ENCODE peak calls at places on chromosomes 7 and 10, in five cellular contexts. One of them, this sample, is unnamed.

GRCh38 chr10:80497187-80498038 is 40.3 kb upstream of the SH2D4B start:
- DNase-seq in fibroblast of lung: peak
- DNase-seq in AG09319: peak
- DNase-seq in ovary: peak
- DNase-seq in glutamatergic neuron: no peak
- DNase-seq in this sample: no peak

GRCh38 chr7:1220000-1220726 is 12.5 kb upstream of the UNCX start:
- DNase-seq in fibroblast of lung: no peak
- DNase-seq in AG09319: no peak
- DNase-seq in glutamatergic neuron: no peak
- DNase-seq in ovary: no peak
- DNase-seq in this sample: no peak

GRCh38 chr7:41824284-41824683 is 121.4 kb upstream of the INHBA start:
- DNase-seq in ovary: no peak
- DNase-seq in AG09319: no peak
- DNase-seq in glutamatergic neuron: no peak
- DNase-seq in fibroblast of lung: peak
- DNase-seq in this sample: no peak

GRCh38 chr7:50552921-50553320 is 12.3 kb downstream of the DDC start:
- DNase-seq in fibroblast of lung: peak
- DNase-seq in glutamatergic neuron: no peak
- DNase-seq in AG09319: peak
- DNase-seq in ovary: peak
- DNase-seq in this sample: peak

GRCh38 chr7:47484457-47484856 is 97.5 kb downstream of the TNS3 start:
- DNase-seq in AG09319: no peak
- DNase-seq in glutamatergic neuron: no peak
- DNase-seq in fibroblast of lung: no peak
- DNase-seq in ovary: no peak
- DNase-seq in this sample: no peak

GRCh38 chr10:26528715-26529393 is 90.7 kb downstream of the APBB1IP start:
- DNase-seq in AG09319: no peak
- DNase-seq in glutamatergic neuron: no peak
- DNase-seq in ovary: no peak
- DNase-seq in fibroblast of lung: no peak
- DNase-seq in this sample: no peak

GRCh38 chr10:71745659-71746250 is 26.2 kb upstream of the C10orf105 start:
- DNase-seq in AG09319: no peak
- DNase-seq in fibroblast of lung: no peak
- DNase-seq in glutamatergic neuron: no peak
- DNase-seq in ovary: no peak
- DNase-seq in this sample: no peak

GRCh38 chr10:113879691-113880090 is 25.2 kb downstream of the NHLRC2 start:
- DNase-seq in ovary: no peak
- DNase-seq in fibroblast of lung: no peak
- DNase-seq in glutamatergic neuron: no peak
- DNase-seq in AG09319: no peak
- DNase-seq in this sample: no peak

GRCh38 chr10:33116293-33116697 is 158.3 kb upstream of the ITGB1 start:
- DNase-seq in glutamatergic neuron: peak
- DNase-seq in AG09319: no peak
- DNase-seq in fibroblast of lung: peak
- DNase-seq in ovary: peak
- DNase-seq in this sample: peak

GRCh38 chr7:28037220-28038010 is 143.2 kb downstream of the JAZF1 start:
- DNase-seq in glutamatergic neuron: no peak
- DNase-seq in ovary: peak
- DNase-seq in AG09319: peak
- DNase-seq in fibroblast of lung: peak
- DNase-seq in this sample: no peak

GRCh38 chr10:117936136-117936535 is 110.6 kb downstream of the RAB11FIP2 start:
- DNase-seq in ovary: no peak
- DNase-seq in AG09319: peak
- DNase-seq in fibroblast of lung: no peak
- DNase-seq in glutamatergic neuron: no peak
- DNase-seq in this sample: no peak

GRCh38 chr7:129739427-129739826 is 127.9 kb downstream of the NRF1 start:
- DNase-seq in fibroblast of lung: no peak
- DNase-seq in glutamatergic neuron: no peak
- DNase-seq in AG09319: no peak
- DNase-seq in ovary: peak
- DNase-seq in this sample: no peak

GRCh38 chr7:683526-684205 is 42.8 kb upstream of the DNAAF5 start:
- DNase-seq in glutamatergic neuron: no peak
- DNase-seq in AG09319: no peak
- DNase-seq in ovary: no peak
- DNase-seq in fibroblast of lung: no peak
- DNase-seq in this sample: no peak

GRCh38 chr7:44087914-44088838 is 5.8 kb upstream of the POLM start:
- DNase-seq in glutamatergic neuron: no peak
- DNase-seq in fibroblast of lung: peak
- DNase-seq in ovary: peak
- DNase-seq in AG09319: peak
- DNase-seq in this sample: no peak

GRCh38 chr10:123377883-123378282 is 223.7 kb downstream of the BUB3 start:
- DNase-seq in ovary: no peak
- DNase-seq in fibroblast of lung: peak
- DNase-seq in AG09319: no peak
- DNase-seq in glutamatergic neuron: no peak
- DNase-seq in this sample: no peak

GRCh38 chr10:69372126-69372980 is 44.4 kb downstream of the TACR2 start:
- DNase-seq in ovary: no peak
- DNase-seq in fibroblast of lung: no peak
- DNase-seq in AG09319: no peak
- DNase-seq in glutamatergic neuron: no peak
- DNase-seq in this sample: no peak

GRCh38 chr7:93856319-93856718 is 34.2 kb downstream of the TFPI2 start:
- DNase-seq in ovary: no peak
- DNase-seq in AG09319: no peak
- DNase-seq in fibroblast of lung: no peak
- DNase-seq in glutamatergic neuron: no peak
- DNase-seq in this sample: no peak

GRCh38 chr10:126417220-126417825 is 29.0 kb upstream of the ADAM12 start:
- DNase-seq in AG09319: no peak
- DNase-seq in glutamatergic neuron: no peak
- DNase-seq in ovary: no peak
- DNase-seq in fibroblast of lung: no peak
- DNase-seq in this sample: no peak
- TF ChIP-seq CTCF in AG09319: no peak
- TF ChIP-seq CTCF in glutamatergic neuron: no peak
- TF ChIP-seq CTCF in ovary: no peak
- TF ChIP-seq CTCF in fibroblast of lung: no peak
- TF ChIP-seq CTCF in this sample: no peak

GRCh38 chr7:127802845-127803244 is 150.9 kb downstream of the SND1 start:
- DNase-seq in fibroblast of lung: no peak
- DNase-seq in AG09319: no peak
- DNase-seq in ovary: no peak
- DNase-seq in glutamatergic neuron: no peak
- DNase-seq in this sample: no peak
- TF ChIP-seq CTCF in fibroblast of lung: no peak
- TF ChIP-seq CTCF in AG09319: no peak
- TF ChIP-seq CTCF in ovary: no peak
- TF ChIP-seq CTCF in glutamatergic neuron: no peak
- TF ChIP-seq CTCF in this sample: no peak

GRCh38 chr10:25170627-25171026 is 4.2 kb upstream of the GPR158 start:
- DNase-seq in ovary: no peak
- DNase-seq in AG09319: no peak
- DNase-seq in fibroblast of lung: no peak
- DNase-seq in glutamatergic neuron: no peak
- DNase-seq in this sample: no peak
- TF ChIP-seq CTCF in ovary: no peak
- TF ChIP-seq CTCF in AG09319: no peak
- TF ChIP-seq CTCF in fibroblast of lung: no peak
- TF ChIP-seq CTCF in glutamatergic neuron: no peak
- TF ChIP-seq CTCF in this sample: no peak

GRCh38 chr10:83375274-83375673 is 764.0 kb upstream of the GHITM start:
- DNase-seq in glutamatergic neuron: no peak
- DNase-seq in ovary: no peak
- DNase-seq in fibroblast of lung: no peak
- DNase-seq in AG09319: no peak
- DNase-seq in this sample: no peak

GRCh38 chr10:83372646-83373045 is 766.7 kb upstream of the GHITM start:
- DNase-seq in glutamatergic neuron: no peak
- DNase-seq in AG09319: no peak
- DNase-seq in ovary: no peak
- DNase-seq in fibroblast of lung: no peak
- DNase-seq in this sample: no peak

GRCh38 chr10:83374741-83375140 is 764.6 kb upstream of the GHITM start:
- DNase-seq in ovary: no peak
- DNase-seq in AG09319: no peak
- DNase-seq in glutamatergic neuron: no peak
- DNase-seq in fibroblast of lung: no peak
- DNase-seq in this sample: no peak

GRCh38 chr10:83371696-83372490 is 767.4 kb upstream of the GHITM start:
- DNase-seq in glutamatergic neuron: no peak
- DNase-seq in fibroblast of lung: no peak
- DNase-seq in ovary: no peak
- DNase-seq in AG09319: no peak
- DNase-seq in this sample: no peak

DNA sequence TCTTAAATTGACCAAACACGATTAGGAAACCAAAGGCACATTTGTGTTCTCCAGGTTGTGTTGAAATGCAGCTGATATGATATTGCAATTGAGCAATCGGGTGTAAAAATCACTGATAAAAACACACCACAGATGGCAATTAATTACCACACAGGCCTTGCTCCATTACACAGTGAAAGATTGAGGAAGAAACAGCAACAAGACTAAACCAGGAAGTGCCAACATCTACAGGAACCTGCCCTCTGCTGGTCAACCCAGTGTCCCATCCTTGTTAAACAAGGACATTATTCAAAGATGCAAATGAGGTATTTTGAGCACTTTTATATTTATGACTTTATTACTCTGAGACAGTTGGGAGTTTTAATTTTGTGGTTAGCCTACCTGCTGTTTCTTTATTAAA is 765.6 kb upstream of the GHITM start:
- DNase-seq in ovary: no peak
- DNase-seq in fibroblast of lung: no peak
- DNase-seq in glutamatergic neuron: peak
- DNase-seq in AG09319: no peak
- DNase-seq in this sample: no peak
- TF ChIP-seq CTCF in ovary: no peak
- TF ChIP-seq CTCF in fibroblast of lung: no peak
- TF ChIP-seq CTCF in glutamatergic neuron: peak
- TF ChIP-seq CTCF in AG09319: no peak
- TF ChIP-seq CTCF in this sample: peak

GRCh38 chr10:13056461-13057077 is 43.4 kb upstream of the OPTN start:
- DNase-seq in fibroblast of lung: peak
- DNase-seq in glutamatergic neuron: peak
- DNase-seq in AG09319: no peak
- DNase-seq in ovary: peak
- DNase-seq in this sample: no peak
- TF ChIP-seq CTCF in fibroblast of lung: peak
- TF ChIP-seq CTCF in glutamatergic neuron: no peak
- TF ChIP-seq CTCF in AG09319: peak
- TF ChIP-seq CTCF in ovary: peak
- TF ChIP-seq CTCF in this sample: peak